ENCODE peak calls at places on chromosomes 4 and X, in six cellular contexts. F, X, E, W, G and R are unnamed samples.

GRCh38 chr4:109735566-109736454 is 5.9 kb upstream of the PLA2G12A start:
- DNase-seq in F (no peak), X (peak), W (no peak), E (no peak), G (no peak), R (no peak)

GRCh38 chr4:54185871-54186270 is 43.2 kb upstream of the PDGFRA start:
- DNase-seq in G (no peak), X (no peak), W (no peak), F (no peak), E (no peak), R (no peak)

GRCh38 chr4:75141162-75141561 is 208.2 kb downstream of the PARM1 start:
- DNase-seq in W (no peak), F (no peak), G (no peak), X (no peak), E (no peak), R (no peak)

GRCh38 chrX:150482537-150483217 is 85.7 kb upstream of the MTM1 start:
- DNase-seq in G (no peak), F (no peak), X (no peak), W (peak), E (peak), R (no peak)

GRCh38 chr4:106034205-106034604 is 138.9 kb downstream of the NPNT start:
- DNase-seq in E (peak), X (no peak), F (no peak), W (no peak), G (no peak), R (no peak)

GRCh38 chr4:187711586-187711985 is 284.0 kb upstream of the ZFP42 start:
- DNase-seq in X (no peak), E (no peak), F (no peak), G (no peak), W (no peak), R (no peak)

GRCh38 chrX:100685284-100685996 is 41.4 kb downstream of the SRPX2 start:
- DNase-seq in X (peak), G (peak), E (peak), W (peak), F (peak), R (no peak)

GRCh38 chr4:39446842-39447573 is 11.7 kb downstream of the RPL9 start:
- DNase-seq in G (peak), F (peak), E (peak), X (peak), W (peak), R (no peak)

GRCh38 chr4:176779421-176779820 is 13.3 kb downstream of the VEGFC start:
- DNase-seq in F (no peak), W (no peak), G (no peak), X (no peak), E (no peak), R (no peak)

GRCh38 chr4:167775374-167775773 is 317.0 kb upstream of the ANXA10 start:
- DNase-seq in G (no peak), E (no peak), X (no peak), W (peak), F (no peak), R (no peak)

GRCh38 chrX:30141966-30142365 is 73.4 kb upstream of the MAGEB2 start:
- DNase-seq in G (no peak), F (no peak), X (no peak), E (peak), W (peak), R (no peak)

GRCh38 chr4:28482580-28482979 is 1621.9 kb downstream of the STIM2 start:
- DNase-seq in X (no peak), E (no peak), W (no peak), G (no peak), F (no peak), R (no peak)

GRCh38 chr4:119300072-119300387 is 21.9 kb downstream of the FABP2 start:
- DNase-seq in G (no peak), E (no peak), W (peak), X (peak), F (no peak), R (no peak)

GRCh38 chrX:1904663-1905218 is 289.9 kb downstream of the ASMT start:
- DNase-seq in X (no peak), W (no peak), E (no peak), G (no peak), F (no peak), R (no peak)

GRCh38 chr4:8671712-8672290 is 79.2 kb downstream of the CPZ start:
- DNase-seq in X (no peak), G (no peak), E (no peak), F (no peak), W (no peak), R (no peak)

GRCh38 chrX:49230500-49231232 is 2.5 kb downstream of the CACNA1F start:
- DNase-seq in G (no peak), F (peak), X (peak), W (peak), E (no peak), R (no peak)

GRCh38 chr4:113945906-113946305 is 33.5 kb downstream of the ARSJ start:
- DNase-seq in F (no peak), E (peak), W (no peak), X (no peak), G (no peak), R (no peak)

GRCh38 chr4:80229128-80229527 is 31.8 kb downstream of the PRDM8 start:
- DNase-seq in F (no peak), G (no peak), X (no peak), W (no peak), E (no peak), R (no peak)

GRCh38 chr4:145827885-145828284 is 110.7 kb downstream of the ZNF827 start:
- DNase-seq in G (no peak), E (no peak), F (no peak), W (no peak), X (no peak), R (no peak)

GRCh38 chr4:150874386-150875226 is 140.5 kb downstream of the LRBA start:
- DNase-seq in G (no peak), F (no peak), X (no peak), W (no peak), E (no peak), R (peak)

GRCh38 chr4:150321113-150321512 is 242.9 kb downstream of the DCLK2 start:
- DNase-seq in W (no peak), F (no peak), E (no peak), G (no peak), X (no peak), R (no peak)